ENCODE peak calls at places on chromosomes 12 and 14, in nine cellular contexts. M is astrocyte; B is H9; Q is naive thymus-derived CD4-positive, alpha-beta T cell; N is MM.1S; Y is thoracic aorta; F is PC-9; V is HCT116; G is CD8-positive, alpha-beta T cell. E is an unnamed sample.

GRCh38 chr12:38911611-38912010 is 6.2 kb upstream of the CPNE8 start:
- DNase-seq in M (no peak), B (no peak), Q (no peak), N (no peak), Y (no peak), F (no peak), V (no peak), G (no peak), E (no peak)

GRCh38 chr14:91897121-91897701 is 29.9 kb upstream of the TC2N start:
- DNase-seq in M (peak; percentile 71), B (no peak), Q (no peak), N (no peak), Y (peak; percentile 84), F (no peak), V (no peak), G (no peak), E (no peak)

GRCh38 chr12:62351326-62351725 is 91.1 kb downstream of the USP15 start:
- DNase-seq in M (no peak), B (no peak), Q (no peak), N (no peak), Y (no peak), F (no peak), V (no peak), G (no peak), E (no peak)

GRCh38 chr12:62562892-62563291 is 96.3 kb downstream of the MON2 start:
- DNase-seq in M (peak; percentile 58), B (no peak), Q (no peak), N (no peak), Y (no peak), F (no peak), V (no peak), G (no peak), E (no peak)

GRCh38 chr12:25495336-25496097 is 57.6 kb downstream of the LMNTD1 start:
- DNase-seq in M (peak; percentile 92), B (no peak), Q (no peak), N (no peak), Y (no peak), F (peak; percentile 23), V (no peak), G (no peak), E (no peak)

GRCh38 chr12:2934371-2934770 is 24.8 kb upstream of the TEAD4 start:
- DNase-seq in M (no peak), B (no peak), Q (no peak), N (no peak), Y (no peak), F (no peak), V (no peak), G (no peak), E (no peak)

GRCh38 chr12:26868505-26869494 is 35.8 kb upstream of the ITPR2 start:
- DNase-seq in M (no peak), B (no peak), Q (no peak), N (no peak), Y (no peak), F (no peak), V (no peak), G (no peak), E (no peak)

GRCh38 chr12:94806617-94807016 is 156.3 kb upstream of the TMCC3 start:
- DNase-seq in M (no peak), B (no peak), Q (no peak), N (no peak), Y (no peak), F (no peak), V (no peak), G (no peak), E (no peak)

GRCh38 chr14:77302926-77303325 is 17.8 kb downstream of the POMT2 start:
- DNase-seq in M (peak; percentile 77), B (no peak), Q (no peak), N (no peak), Y (no peak), F (peak; percentile 36), V (peak; percentile 65), G (peak; percentile 4), E (no peak)

GRCh38 chr12:55979069-55979468 is 5.2 kb downstream of the RAB5B start:
- DNase-seq in M (no peak), B (no peak), Q (no peak), N (no peak), Y (no peak), F (no peak), V (no peak), G (no peak), E (no peak)
- H3K27ac ChIP-seq in M (no peak overlapping the region), B (no peak overlapping the region), Q (no peak overlapping the region), N (no peak overlapping the region), Y (no peak overlapping the region), F (no peak overlapping the region), V (no peak overlapping the region), G (no peak overlapping the region), E (no peak overlapping the region)

GRCh38 chr14:105478624-105479305 is 4.1 kb downstream of the CRIP2 start:
- DNase-seq in M (no peak), B (no peak), Q (peak; percentile 62), N (no peak), Y (no peak), F (no peak), V (no peak), G (no peak), E (peak; percentile 44)
- H3K4me1 ChIP-seq in M (peaks cover 44% of the 10 kb centered on the region), B (no peaks in the 10 kb centered on the region), Q (peaks cover 34% of the 10 kb centered on the region), N (peaks cover 6% of the 10 kb centered on the region), Y (peaks cover 28% of the 10 kb centered on the region), F (peaks cover 34% of the 10 kb centered on the region), V (peaks cover 32% of the 10 kb centered on the region), G (peaks cover 81% of the 10 kb centered on the region), E (peaks cover 71% of the 10 kb centered on the region)

GRCh38 chr14:95183532-95184412 is 26.4 kb upstream of the DICER1 start:
- DNase-seq in M (no peak), B (no peak), Q (no peak), N (no peak), Y (no peak), F (no peak), V (no peak), G (no peak), E (no peak)
- H3K27ac ChIP-seq in M (no peak overlapping the region), B (no peak overlapping the region), Q (no peak overlapping the region), N (no peak overlapping the region), Y (no peak overlapping the region), F (no peak overlapping the region), V (no peak overlapping the region), G (no peak overlapping the region), E (no peak overlapping the region)

GRCh38 chr12:47944685-47945340 is 18.6 kb upstream of the TMEM106C start:
- DNase-seq in M (no peak), B (no peak), Q (no peak), N (no peak), Y (no peak), F (no peak), V (no peak), G (no peak), E (no peak)

GRCh38 chr12:47946413-47947107 is 16.8 kb upstream of the TMEM106C start:
- DNase-seq in M (peak; percentile 9), B (no peak), Q (no peak), N (no peak), Y (no peak), F (peak; percentile 47), V (no peak), G (no peak), E (no peak)

GRCh38 chr12:47943492-47944359 is 19.7 kb upstream of the TMEM106C start:
- DNase-seq in M (no peak), B (no peak), Q (no peak), N (no peak), Y (no peak), F (peak; percentile 63), V (peak; percentile 16), G (no peak), E (no peak)

GRCh38 chr12:47947273-47947672 is 16.1 kb upstream of the TMEM106C start:
- DNase-seq in M (no peak), B (no peak), Q (no peak), N (no peak), Y (no peak), F (no peak), V (no peak), G (no peak), E (no peak)

GRCh38 chr12:47945341-47945728 is 18.1 kb upstream of the TMEM106C start:
- DNase-seq in M (no peak), B (no peak), Q (no peak), N (no peak), Y (no peak), F (no peak), V (no peak), G (no peak), E (no peak)
- H3K4me1 ChIP-seq in M (no peaks in the 10 kb centered on the region), B (no peaks in the 10 kb centered on the region), Q (no peaks in the 10 kb centered on the region), N (peaks cover 2% of the 10 kb centered on the region), Y (no peaks in the 10 kb centered on the region), F (peaks cover 43% of the 10 kb centered on the region), V (peaks cover 4% of the 10 kb centered on the region), G (no peaks in the 10 kb centered on the region), E (no peaks in the 10 kb centered on the region)